ENCODE peak calls at places on chromosomes 2 and 18, in seven cellular contexts. Z is tibial nerve, F is smooth muscle cell of the brain vasculature, I is ELF-1, E is HCEC 1CT, N is GM03348, H is AG04450. X is an unnamed sample.

GRCh38 chr2:186036862-186037449 is 298.4 kb downstream of the FSIP2 start:
- DNase-seq in Z (no peak), F (no peak), I (no peak), E (no peak), N (no peak), H (no peak), X (no peak)

GRCh38 chr2:190786404-190787166 is 94.0 kb upstream of the GLS start:
- DNase-seq in Z (no peak), F (no peak), I (peak), E (no peak), N (no peak), H (no peak), X (no peak)

GRCh38 chr2:70111752-70112591 is 24.7 kb downstream of the PCBP1 start:
- DNase-seq in Z (no peak), F (no peak), I (peak), E (peak), N (peak), H (no peak), X (no peak)

GRCh38 chr2:60136913-60137312 is 416.5 kb downstream of the BCL11A start:
- DNase-seq in Z (no peak), F (no peak), I (peak), E (no peak), N (no peak), H (no peak), X (no peak)

GRCh38 chr18:11733031-11733430 is 44.0 kb downstream of the GNAL start:
- DNase-seq in Z (peak), F (peak), I (peak), E (peak), N (peak), H (peak), X (peak)

GRCh38 chr2:104658840-104659591 is 194.9 kb upstream of the POU3F3 start:
- DNase-seq in Z (no peak), F (no peak), I (peak), E (no peak), N (no peak), H (no peak), X (no peak)

GRCh38 chr18:54957987-54958386 is 1.3 kb downstream of the CCDC68 start:
- DNase-seq in Z (no peak), F (no peak), I (peak), E (peak), N (no peak), H (no peak), X (no peak)

GRCh38 chr2:99841749-99842148 is 300.6 kb downstream of the AFF3 start:
- DNase-seq in Z (no peak), F (no peak), I (no peak), E (peak), N (peak), H (no peak), X (no peak)

GRCh38 chr2:233068762-233069418 is 8.7 kb downstream of the INPP5D start:
- DNase-seq in Z (no peak), F (no peak), I (no peak), E (no peak), N (no peak), H (no peak), X (no peak)

GRCh38 chr2:226477221-226478120 is 322.1 kb downstream of the IRS1 start:
- DNase-seq in Z (peak), F (no peak), I (no peak), E (peak), N (no peak), H (no peak), X (no peak)

GRCh38 chr2:113064898-113065297 is 2.9 kb upstream of the IL1F10 start:
- DNase-seq in Z (no peak), F (no peak), I (no peak), E (no peak), N (no peak), H (no peak), X (no peak)

GRCh38 chr2:9779572-9780264 is 63.6 kb upstream of the TAF1B start:
- DNase-seq in Z (no peak), F (no peak), I (no peak), E (no peak), N (no peak), H (no peak), X (no peak)

GRCh38 chr18:48765053-48765452 is 185.7 kb downstream of the SMAD7 start:
- DNase-seq in Z (no peak), F (no peak), I (no peak), E (no peak), N (no peak), H (no peak), X (no peak)

GRCh38 chr2:174878537-174879147 is 114.4 kb upstream of the CHRNA1 start:
- DNase-seq in Z (peak), F (peak), I (no peak), E (peak), N (peak), H (no peak), X (peak)

GRCh38 chr2:164485541-164485940 is 135.7 kb downstream of the GRB14 start:
- DNase-seq in Z (no peak), F (no peak), I (no peak), E (no peak), N (no peak), H (no peak), X (no peak)

GRCh38 chr2:120418174-120418787 is 72.3 kb downstream of the INHBB start:
- DNase-seq in Z (no peak), F (no peak), I (peak), E (no peak), N (no peak), H (no peak), X (no peak)

GRCh38 chr2:15939854-15940660 is at the start of gene MYCN:
- DNase-seq in Z (peak), F (no peak), I (peak), E (peak), N (no peak), H (no peak), X (peak)

GRCh38 chr2:205700331-205701132 is 18.2 kb downstream of the NRP2 start:
- DNase-seq in Z (no peak), F (peak), I (peak), E (peak), N (peak), H (no peak), X (no peak)

GRCh38 chr2:239046822-239047221 is 198.9 kb downstream of the TWIST2 start:
- DNase-seq in Z (no peak), F (no peak), I (no peak), E (no peak), N (no peak), H (no peak), X (no peak)

GRCh38 chr2:8003462-8004075 is 678.3 kb upstream of the ID2 start:
- DNase-seq in Z (peak), F (no peak), I (peak), E (no peak), N (peak), H (no peak), X (no peak)